ENCODE peak calls at places on chromosome 7, in seven cellular contexts. One of them, this sample, is unnamed.
A peak's percentile ranks its signal among the peaks of the same experiment; 100 is the strongest.

GRCh38 chr7:353746-354325 is 63.9 kb downstream of the FOXL3 start:
- DNase-seq in SK-N-SH: no peak
- DNase-seq in GM12878: no peak
- DNase-seq in HCT116: no peak
- DNase-seq in H1: no peak
- DNase-seq in HepG2: no peak
- DNase-seq in K562: no peak
- DNase-seq in this sample: no peak

GRCh38 chr7:37833107-37833817 is 15.1 kb upstream of the NME8 start:
- DNase-seq in SK-N-SH: peak; percentile 60
- DNase-seq in GM12878: no peak
- DNase-seq in HCT116: peak; percentile 7
- DNase-seq in H1: peak; percentile 7
- DNase-seq in HepG2: peak; percentile 41
- DNase-seq in K562: peak; percentile 51
- DNase-seq in this sample: peak; percentile 68

GRCh38 chr7:132220060-132220459 is 356.2 kb downstream of the PLXNA4 start:
- DNase-seq in SK-N-SH: no peak
- DNase-seq in GM12878: no peak
- DNase-seq in HCT116: no peak
- DNase-seq in H1: no peak
- DNase-seq in HepG2: no peak
- DNase-seq in K562: no peak
- DNase-seq in this sample: no peak

GRCh38 chr7:45589061-45589460 is 14.9 kb downstream of the ADCY1 start:
- DNase-seq in SK-N-SH: no peak
- DNase-seq in GM12878: no peak
- DNase-seq in HCT116: no peak
- DNase-seq in H1: no peak
- DNase-seq in HepG2: no peak
- DNase-seq in K562: no peak
- DNase-seq in this sample: no peak

GRCh38 chr7:128352138-128352537 is 8.4 kb upstream of the RBM28 start:
- DNase-seq in SK-N-SH: peak; percentile 63
- DNase-seq in GM12878: no peak
- DNase-seq in HCT116: no peak
- DNase-seq in H1: peak; percentile 56
- DNase-seq in HepG2: peak; percentile 11
- DNase-seq in K562: no peak
- DNase-seq in this sample: no peak

GRCh38 chr7:34354906-34355305 is 303.1 kb upstream of the NPSR1 start:
- DNase-seq in SK-N-SH: no peak
- DNase-seq in GM12878: no peak
- DNase-seq in HCT116: no peak
- DNase-seq in H1: no peak
- DNase-seq in HepG2: no peak
- DNase-seq in K562: no peak
- DNase-seq in this sample: no peak

GRCh38 chr7:19090526-19090925 is 26.9 kb downstream of the TWIST1 start:
- DNase-seq in SK-N-SH: no peak
- DNase-seq in GM12878: no peak
- DNase-seq in HCT116: no peak
- DNase-seq in H1: no peak
- DNase-seq in HepG2: no peak
- DNase-seq in K562: no peak
- DNase-seq in this sample: no peak

GRCh38 chr7:141232286-141233051 is 158.6 kb downstream of the TMEM178B start:
- DNase-seq in SK-N-SH: no peak
- DNase-seq in GM12878: no peak
- DNase-seq in HCT116: no peak
- DNase-seq in H1: no peak
- DNase-seq in HepG2: no peak
- DNase-seq in K562: no peak
- DNase-seq in this sample: no peak

GRCh38 chr7:66304536-66304935 is 99.4 kb downstream of the TPST1 start:
- DNase-seq in SK-N-SH: no peak
- DNase-seq in GM12878: no peak
- DNase-seq in HCT116: no peak
- DNase-seq in H1: no peak
- DNase-seq in HepG2: no peak
- DNase-seq in K562: no peak
- DNase-seq in this sample: no peak

GRCh38 chr7:112484671-112485097 is 3.9 kb downstream of the LSMEM1 start:
- DNase-seq in SK-N-SH: no peak
- DNase-seq in GM12878: no peak
- DNase-seq in HCT116: peak; percentile 82
- DNase-seq in H1: no peak
- DNase-seq in HepG2: peak; percentile 68
- DNase-seq in K562: no peak
- DNase-seq in this sample: no peak

GRCh38 chr7:90503379-90503778 is 33.9 kb downstream of the PTTG1IP2 start:
- DNase-seq in SK-N-SH: no peak
- DNase-seq in GM12878: no peak
- DNase-seq in HCT116: no peak
- DNase-seq in H1: no peak
- DNase-seq in HepG2: no peak
- DNase-seq in K562: no peak
- DNase-seq in this sample: no peak

GRCh38 chr7:818031-818699 is 14.1 kb upstream of the SUN1 start:
- DNase-seq in SK-N-SH: no peak
- DNase-seq in GM12878: no peak
- DNase-seq in HCT116: peak; percentile 36
- DNase-seq in H1: no peak
- DNase-seq in HepG2: peak; percentile 48
- DNase-seq in K562: peak; percentile 30
- DNase-seq in this sample: peak; percentile 75

GRCh38 chr7:99004216-99004615 is 125.9 kb downstream of the TRRAP start:
- DNase-seq in SK-N-SH: no peak
- DNase-seq in GM12878: no peak
- DNase-seq in HCT116: no peak
- DNase-seq in H1: no peak
- DNase-seq in HepG2: no peak
- DNase-seq in K562: no peak
- DNase-seq in this sample: no peak

GRCh38 chr7:96548664-96549063 is 161.0 kb downstream of the SEM1 start:
- DNase-seq in SK-N-SH: no peak
- DNase-seq in GM12878: no peak
- DNase-seq in HCT116: no peak
- DNase-seq in H1: no peak
- DNase-seq in HepG2: peak; percentile 76
- DNase-seq in K562: no peak
- DNase-seq in this sample: peak; percentile 49
- TF ChIP-seq JUND in SK-N-SH: no peak
- TF ChIP-seq JUND in GM12878: no peak
- TF ChIP-seq JUND in HCT116: no peak
- TF ChIP-seq JUND in H1: no peak
- TF ChIP-seq JUND in HepG2: no peak
- TF ChIP-seq JUND in K562: no peak
- TF ChIP-seq JUND in this sample: no peak

GRCh38 chr7:80941206-80941758 is 22.4 kb upstream of the SEMA3C start:
- DNase-seq in SK-N-SH: no peak
- DNase-seq in GM12878: no peak
- DNase-seq in HCT116: no peak
- DNase-seq in H1: no peak
- DNase-seq in HepG2: no peak
- DNase-seq in K562: no peak
- DNase-seq in this sample: peak; percentile 49

GRCh38 chr7:80934286-80934685 is 15.4 kb upstream of the SEMA3C start:
- DNase-seq in SK-N-SH: no peak
- DNase-seq in GM12878: no peak
- DNase-seq in HCT116: no peak
- DNase-seq in H1: no peak
- DNase-seq in HepG2: no peak
- DNase-seq in K562: no peak
- DNase-seq in this sample: no peak

GRCh38 chr7:80940539-80941205 is 21.8 kb upstream of the SEMA3C start:
- DNase-seq in SK-N-SH: no peak
- DNase-seq in GM12878: no peak
- DNase-seq in HCT116: no peak
- DNase-seq in H1: no peak
- DNase-seq in HepG2: no peak
- DNase-seq in K562: no peak
- DNase-seq in this sample: no peak

GRCh38 chr7:80937336-80937735 is 18.5 kb upstream of the SEMA3C start:
- DNase-seq in SK-N-SH: peak; percentile 37
- DNase-seq in GM12878: no peak
- DNase-seq in HCT116: no peak
- DNase-seq in H1: no peak
- DNase-seq in HepG2: no peak
- DNase-seq in K562: no peak
- DNase-seq in this sample: no peak

DNA sequence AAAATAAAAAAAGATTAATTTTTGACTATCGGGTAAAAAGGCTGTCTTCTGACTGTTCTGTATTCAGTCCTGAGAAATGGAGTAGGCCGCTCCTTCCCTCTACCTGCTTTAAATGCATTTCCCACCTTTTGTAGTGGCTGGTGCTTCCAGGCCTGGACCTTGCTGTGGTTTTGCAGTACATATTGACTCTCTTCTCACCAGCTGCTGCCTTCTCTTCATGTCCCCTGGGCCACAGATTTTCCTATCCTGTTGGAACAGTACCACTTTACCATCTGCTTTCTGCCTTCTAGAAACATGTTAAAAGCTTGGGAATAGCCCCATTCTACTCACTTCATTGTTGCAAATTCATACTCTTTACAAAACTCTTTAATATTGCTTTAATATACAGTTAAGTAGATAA is 17.1 kb upstream of the SEMA3C start:
- DNase-seq in SK-N-SH: no peak
- DNase-seq in GM12878: no peak
- DNase-seq in HCT116: no peak
- DNase-seq in H1: no peak
- DNase-seq in HepG2: no peak
- DNase-seq in K562: no peak
- DNase-seq in this sample: no peak
- TF ChIP-seq JUND in SK-N-SH: no peak
- TF ChIP-seq JUND in GM12878: no peak
- TF ChIP-seq JUND in HCT116: no peak
- TF ChIP-seq JUND in H1: no peak
- TF ChIP-seq JUND in HepG2: no peak
- TF ChIP-seq JUND in K562: no peak
- TF ChIP-seq JUND in this sample: no peak

GRCh38 chr7:149855368-149856305 is 17.5 kb downstream of the ZNF862 start:
- DNase-seq in SK-N-SH: no peak
- DNase-seq in GM12878: no peak
- DNase-seq in HCT116: peak; percentile 78
- DNase-seq in H1: no peak
- DNase-seq in HepG2: peak; percentile 30
- DNase-seq in K562: peak; percentile 78
- DNase-seq in this sample: no peak

GRCh38 chr7:149853157-149853556 is 15.0 kb downstream of the ZNF862 start:
- DNase-seq in SK-N-SH: no peak
- DNase-seq in GM12878: no peak
- DNase-seq in HCT116: no peak
- DNase-seq in H1: no peak
- DNase-seq in HepG2: no peak
- DNase-seq in K562: no peak
- DNase-seq in this sample: no peak

GRCh38 chr7:149856583-149856982 is 17.2 kb upstream of the ATP6V0E2 start:
- DNase-seq in SK-N-SH: no peak
- DNase-seq in GM12878: no peak
- DNase-seq in HCT116: no peak
- DNase-seq in H1: no peak
- DNase-seq in HepG2: no peak
- DNase-seq in K562: no peak
- DNase-seq in this sample: no peak

GRCh38 chr7:149851449-149851848 is 13.3 kb downstream of the ZNF862 start:
- DNase-seq in SK-N-SH: no peak
- DNase-seq in GM12878: no peak
- DNase-seq in HCT116: no peak
- DNase-seq in H1: no peak
- DNase-seq in HepG2: no peak
- DNase-seq in K562: no peak
- DNase-seq in this sample: no peak

GRCh38 chr7:149854611-149855367 is 16.6 kb downstream of the ZNF862 start:
- DNase-seq in SK-N-SH: peak; percentile 81
- DNase-seq in GM12878: no peak
- DNase-seq in HCT116: peak; percentile 36
- DNase-seq in H1: no peak
- DNase-seq in HepG2: peak; percentile 53
- DNase-seq in K562: peak; percentile 53
- DNase-seq in this sample: peak; percentile 49
- TF ChIP-seq JUND in SK-N-SH: no peak
- TF ChIP-seq JUND in GM12878: no peak
- TF ChIP-seq JUND in HCT116: no peak
- TF ChIP-seq JUND in H1: no peak
- TF ChIP-seq JUND in HepG2: no peak
- TF ChIP-seq JUND in K562: no peak
- TF ChIP-seq JUND in this sample: no peak

DNA sequence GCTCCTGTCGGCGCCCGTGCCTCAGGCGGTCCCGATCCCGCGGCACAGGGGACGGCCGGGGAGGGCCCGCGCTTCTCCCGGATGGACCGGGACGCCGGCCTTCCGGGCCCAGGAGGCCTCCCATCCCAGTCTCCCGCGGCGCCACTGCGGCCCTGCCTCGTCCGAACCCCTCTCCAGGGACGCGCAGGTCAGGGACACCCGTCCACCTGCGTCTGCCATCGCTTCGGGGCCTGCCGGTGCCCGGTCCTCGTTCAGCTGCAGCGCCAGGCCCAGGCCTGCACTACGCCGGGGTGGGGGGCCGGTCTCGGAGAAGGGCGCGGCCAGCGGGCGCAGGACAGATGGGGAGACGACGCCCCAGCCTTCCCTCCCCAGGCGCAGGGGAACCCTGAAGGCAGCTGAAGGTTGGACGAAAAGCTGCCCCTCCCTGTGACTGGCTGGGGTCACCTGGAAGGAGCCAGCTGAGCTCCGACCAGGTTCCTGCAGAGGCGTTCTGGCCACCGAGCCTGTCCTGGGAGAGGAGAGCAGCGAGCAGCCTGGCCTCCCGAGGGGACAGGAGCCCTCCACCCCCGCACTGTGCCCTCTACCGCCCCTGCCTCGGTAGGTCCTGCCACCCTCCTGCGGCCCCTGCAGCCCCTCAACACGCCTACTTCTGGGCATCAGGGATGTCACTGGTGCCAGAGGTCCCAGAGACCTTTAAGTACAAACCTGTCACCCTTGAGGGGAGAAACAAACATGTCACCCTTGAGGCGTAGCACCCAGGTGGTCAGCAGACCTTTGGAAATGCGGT is 84.3 kb downstream of the LANCL2 start:
- DNase-seq in SK-N-SH: no peak
- DNase-seq in GM12878: no peak
- DNase-seq in HCT116: no peak
- DNase-seq in H1: no peak
- DNase-seq in HepG2: no peak
- DNase-seq in K562: no peak
- DNase-seq in this sample: no peak
- TF ChIP-seq JUND in SK-N-SH: no peak
- TF ChIP-seq JUND in GM12878: no peak
- TF ChIP-seq JUND in HCT116: no peak
- TF ChIP-seq JUND in H1: no peak
- TF ChIP-seq JUND in HepG2: no peak
- TF ChIP-seq JUND in K562: no peak
- TF ChIP-seq JUND in this sample: no peak